ENCODE peak calls at places on chromosomes 13 and 19, in nine cellular contexts. One of them, this sample, is unnamed.

GRCh38 chr13:101382701-101383100 is 33.6 kb downstream of the NALCN start:
- DNase-seq in BJ: no peak
- DNase-seq in HepG2: no peak
- DNase-seq in heart right ventricle: no peak
- DNase-seq in neural progenitor cell: no peak
- DNase-seq in upper lobe of right lung: no peak
- DNase-seq in PC-3: no peak
- DNase-seq in fibroblast of villous mesenchyme: no peak
- DNase-seq in body of pancreas: no peak
- DNase-seq in this sample: no peak

GRCh38 chr19:35291259-35291658 is 702 bp upstream of the MAG start:
- DNase-seq in BJ: no peak
- DNase-seq in body of pancreas: no peak
- DNase-seq in PC-3: no peak
- DNase-seq in fibroblast of villous mesenchyme: no peak
- DNase-seq in neural progenitor cell: no peak
- DNase-seq in heart right ventricle: no peak
- DNase-seq in upper lobe of right lung: no peak
- DNase-seq in HepG2: no peak
- DNase-seq in this sample: no peak

GRCh38 chr13:80862466-80862865 is 521.5 kb upstream of the SPRY2 start:
- DNase-seq in neural progenitor cell: no peak
- DNase-seq in PC-3: no peak
- DNase-seq in heart right ventricle: no peak
- DNase-seq in upper lobe of right lung: no peak
- DNase-seq in BJ: no peak
- DNase-seq in body of pancreas: no peak
- DNase-seq in fibroblast of villous mesenchyme: no peak
- DNase-seq in HepG2: no peak
- DNase-seq in this sample: no peak

GRCh38 chr19:15324791-15325519 is 7.4 kb downstream of the BRD4 start:
- DNase-seq in upper lobe of right lung: peak
- DNase-seq in PC-3: no peak
- DNase-seq in HepG2: no peak
- DNase-seq in neural progenitor cell: peak
- DNase-seq in BJ: no peak
- DNase-seq in fibroblast of villous mesenchyme: no peak
- DNase-seq in heart right ventricle: peak
- DNase-seq in body of pancreas: peak
- DNase-seq in this sample: no peak

GRCh38 chr19:35166100-35167063 is 11.8 kb downstream of the FXYD5 start:
- DNase-seq in PC-3: no peak
- DNase-seq in upper lobe of right lung: peak
- DNase-seq in heart right ventricle: no peak
- DNase-seq in neural progenitor cell: no peak
- DNase-seq in BJ: no peak
- DNase-seq in HepG2: no peak
- DNase-seq in fibroblast of villous mesenchyme: no peak
- DNase-seq in body of pancreas: no peak
- DNase-seq in this sample: no peak

GRCh38 chr19:54262066-54262465 is 5.0 kb upstream of the LILRB5 start:
- DNase-seq in fibroblast of villous mesenchyme: no peak
- DNase-seq in PC-3: no peak
- DNase-seq in BJ: no peak
- DNase-seq in body of pancreas: no peak
- DNase-seq in heart right ventricle: no peak
- DNase-seq in HepG2: no peak
- DNase-seq in upper lobe of right lung: peak
- DNase-seq in neural progenitor cell: no peak
- DNase-seq in this sample: no peak

GRCh38 chr13:102917019-102917418 is 71.2 kb downstream of the ERCC5 start:
- DNase-seq in BJ: no peak
- DNase-seq in neural progenitor cell: no peak
- DNase-seq in body of pancreas: no peak
- DNase-seq in fibroblast of villous mesenchyme: no peak
- DNase-seq in PC-3: no peak
- DNase-seq in heart right ventricle: no peak
- DNase-seq in upper lobe of right lung: no peak
- DNase-seq in HepG2: no peak
- DNase-seq in this sample: no peak

GRCh38 chr13:27449081-27449603 is 1.2 kb downstream of the MTIF3 start:
- DNase-seq in PC-3: peak
- DNase-seq in body of pancreas: no peak
- DNase-seq in neural progenitor cell: no peak
- DNase-seq in upper lobe of right lung: no peak
- DNase-seq in fibroblast of villous mesenchyme: no peak
- DNase-seq in HepG2: no peak
- DNase-seq in BJ: no peak
- DNase-seq in heart right ventricle: no peak
- DNase-seq in this sample: no peak

GRCh38 chr19:45917421-45918091 is 3.0 kb upstream of the NANOS2 start:
- DNase-seq in PC-3: no peak
- DNase-seq in fibroblast of villous mesenchyme: no peak
- DNase-seq in upper lobe of right lung: no peak
- DNase-seq in HepG2: no peak
- DNase-seq in heart right ventricle: no peak
- DNase-seq in BJ: no peak
- DNase-seq in neural progenitor cell: no peak
- DNase-seq in body of pancreas: no peak
- DNase-seq in this sample: no peak

GRCh38 chr19:13215572-13216380 is 65.6 kb downstream of the IER2 start:
- DNase-seq in fibroblast of villous mesenchyme: peak
- DNase-seq in PC-3: peak
- DNase-seq in body of pancreas: no peak
- DNase-seq in HepG2: peak
- DNase-seq in BJ: no peak
- DNase-seq in upper lobe of right lung: no peak
- DNase-seq in heart right ventricle: no peak
- DNase-seq in neural progenitor cell: no peak
- DNase-seq in this sample: no peak

GRCh38 chr13:60509601-60510386 is 112.8 kb downstream of the TDRD3 start:
- DNase-seq in neural progenitor cell: no peak
- DNase-seq in heart right ventricle: no peak
- DNase-seq in BJ: no peak
- DNase-seq in fibroblast of villous mesenchyme: no peak
- DNase-seq in PC-3: peak
- DNase-seq in upper lobe of right lung: no peak
- DNase-seq in HepG2: no peak
- DNase-seq in body of pancreas: no peak
- DNase-seq in this sample: peak

GRCh38 chr19:35545855-35546381 is 492 bp downstream of the TMEM147 start:
- DNase-seq in heart right ventricle: peak
- DNase-seq in body of pancreas: peak
- DNase-seq in PC-3: peak
- DNase-seq in neural progenitor cell: no peak
- DNase-seq in fibroblast of villous mesenchyme: no peak
- DNase-seq in BJ: no peak
- DNase-seq in upper lobe of right lung: peak
- DNase-seq in HepG2: no peak
- DNase-seq in this sample: no peak

GRCh38 chr13:51935326-51936171 is 73.8 kb downstream of the CCDC70 start:
- DNase-seq in heart right ventricle: no peak
- DNase-seq in PC-3: peak
- DNase-seq in fibroblast of villous mesenchyme: peak
- DNase-seq in upper lobe of right lung: no peak
- DNase-seq in BJ: no peak
- DNase-seq in HepG2: no peak
- DNase-seq in neural progenitor cell: peak
- DNase-seq in body of pancreas: peak
- DNase-seq in this sample: no peak

GRCh38 chr19:34364830-34365462 is at the start of gene GPI:
- DNase-seq in heart right ventricle: peak
- DNase-seq in body of pancreas: peak
- DNase-seq in upper lobe of right lung: peak
- DNase-seq in neural progenitor cell: peak
- DNase-seq in HepG2: peak
- DNase-seq in BJ: no peak
- DNase-seq in fibroblast of villous mesenchyme: peak
- DNase-seq in PC-3: peak
- DNase-seq in this sample: no peak

GRCh38 chr13:27341616-27342015 is 71.0 kb downstream of the RASL11A start:
- DNase-seq in body of pancreas: no peak
- DNase-seq in neural progenitor cell: no peak
- DNase-seq in fibroblast of villous mesenchyme: peak
- DNase-seq in BJ: no peak
- DNase-seq in upper lobe of right lung: no peak
- DNase-seq in HepG2: no peak
- DNase-seq in heart right ventricle: no peak
- DNase-seq in PC-3: no peak
- DNase-seq in this sample: no peak

GRCh38 chr19:12195501-12195860 is 32.6 kb downstream of the ZNF136 start:
- DNase-seq in PC-3: no peak
- DNase-seq in neural progenitor cell: no peak
- DNase-seq in heart right ventricle: no peak
- DNase-seq in fibroblast of villous mesenchyme: no peak
- DNase-seq in BJ: no peak
- DNase-seq in body of pancreas: no peak
- DNase-seq in upper lobe of right lung: no peak
- DNase-seq in HepG2: no peak
- DNase-seq in this sample: no peak
- H3K4me3 ChIP-seq in PC-3: no peak
- H3K4me3 ChIP-seq in neural progenitor cell: no peak
- H3K4me3 ChIP-seq in heart right ventricle: peak
- H3K4me3 ChIP-seq in fibroblast of villous mesenchyme: peak
- H3K4me3 ChIP-seq in BJ: peak
- H3K4me3 ChIP-seq in body of pancreas: peak
- H3K4me3 ChIP-seq in upper lobe of right lung: peak
- H3K4me3 ChIP-seq in HepG2: no peak
- H3K4me3 ChIP-seq in this sample: peak

GRCh38 chr13:25237083-25237482 is 50.2 kb downstream of the MTMR6 start:
- DNase-seq in fibroblast of villous mesenchyme: no peak
- DNase-seq in PC-3: no peak
- DNase-seq in heart right ventricle: no peak
- DNase-seq in HepG2: no peak
- DNase-seq in neural progenitor cell: no peak
- DNase-seq in body of pancreas: no peak
- DNase-seq in upper lobe of right lung: no peak
- DNase-seq in BJ: no peak
- DNase-seq in this sample: no peak

GRCh38 chr13:25227690-25228089 is 55.6 kb upstream of the AMER2 start:
- DNase-seq in body of pancreas: no peak
- DNase-seq in HepG2: no peak
- DNase-seq in BJ: no peak
- DNase-seq in PC-3: no peak
- DNase-seq in neural progenitor cell: no peak
- DNase-seq in upper lobe of right lung: no peak
- DNase-seq in heart right ventricle: no peak
- DNase-seq in fibroblast of villous mesenchyme: no peak
- DNase-seq in this sample: no peak

GRCh38 chr13:25233861-25234260 is 53.4 kb downstream of the MTMR6 start:
- DNase-seq in fibroblast of villous mesenchyme: no peak
- DNase-seq in PC-3: no peak
- DNase-seq in heart right ventricle: no peak
- DNase-seq in body of pancreas: no peak
- DNase-seq in BJ: no peak
- DNase-seq in neural progenitor cell: no peak
- DNase-seq in HepG2: no peak
- DNase-seq in upper lobe of right lung: no peak
- DNase-seq in this sample: peak

GRCh38 chr13:25231537-25231936 is 55.8 kb downstream of the MTMR6 start:
- DNase-seq in fibroblast of villous mesenchyme: no peak
- DNase-seq in BJ: no peak
- DNase-seq in upper lobe of right lung: no peak
- DNase-seq in body of pancreas: no peak
- DNase-seq in HepG2: no peak
- DNase-seq in neural progenitor cell: no peak
- DNase-seq in PC-3: no peak
- DNase-seq in heart right ventricle: no peak
- DNase-seq in this sample: no peak

GRCh38 chr13:25232937-25233515 is 54.3 kb downstream of the MTMR6 start:
- DNase-seq in heart right ventricle: no peak
- DNase-seq in neural progenitor cell: peak
- DNase-seq in BJ: no peak
- DNase-seq in PC-3: peak
- DNase-seq in fibroblast of villous mesenchyme: peak
- DNase-seq in HepG2: peak
- DNase-seq in body of pancreas: peak
- DNase-seq in upper lobe of right lung: no peak
- DNase-seq in this sample: peak
- TF ChIP-seq CTCF in heart right ventricle: peak
- TF ChIP-seq CTCF in neural progenitor cell: peak
- TF ChIP-seq CTCF in BJ: peak
- TF ChIP-seq CTCF in PC-3: peak
- TF ChIP-seq CTCF in fibroblast of villous mesenchyme: peak
- TF ChIP-seq CTCF in HepG2: peak
- TF ChIP-seq CTCF in body of pancreas: no peak
- TF ChIP-seq CTCF in upper lobe of right lung: peak
- TF ChIP-seq CTCF in this sample: peak

DNA sequence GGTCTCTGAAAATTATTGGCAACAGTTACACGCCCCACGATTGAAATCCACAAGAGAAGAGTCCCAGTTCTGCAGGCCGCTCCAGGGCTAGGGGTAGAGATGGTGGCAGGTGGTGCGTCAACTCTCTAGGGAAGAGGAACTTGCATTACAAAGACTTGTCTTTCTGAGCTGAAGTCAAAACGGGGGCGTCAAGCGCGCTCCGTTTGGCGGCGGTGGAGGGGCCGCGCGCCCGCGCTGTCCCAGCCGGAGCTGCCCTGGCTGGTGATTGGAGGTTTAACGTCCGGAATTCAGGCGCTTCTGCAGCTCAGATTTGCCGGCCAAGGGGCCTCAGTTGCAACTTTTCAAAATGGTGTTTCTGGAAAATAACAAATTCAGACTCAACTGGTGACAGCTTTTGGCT is 38.9 kb downstream of the SOX1 start:
- DNase-seq in upper lobe of right lung: no peak
- DNase-seq in fibroblast of villous mesenchyme: no peak
- DNase-seq in HepG2: no peak
- DNase-seq in body of pancreas: no peak
- DNase-seq in PC-3: no peak
- DNase-seq in neural progenitor cell: peak
- DNase-seq in heart right ventricle: no peak
- DNase-seq in BJ: no peak
- DNase-seq in this sample: no peak
- H3K4me3 ChIP-seq in upper lobe of right lung: no peak
- H3K4me3 ChIP-seq in fibroblast of villous mesenchyme: no peak
- H3K4me3 ChIP-seq in HepG2: no peak
- H3K4me3 ChIP-seq in body of pancreas: no peak
- H3K4me3 ChIP-seq in PC-3: no peak
- H3K4me3 ChIP-seq in neural progenitor cell: peak
- H3K4me3 ChIP-seq in heart right ventricle: no peak
- H3K4me3 ChIP-seq in BJ: no peak
- H3K4me3 ChIP-seq in this sample: no peak

GRCh38 chr13:77337159-77337558 is 10.3 kb upstream of the MYCBP2 start:
- DNase-seq in HepG2: no peak
- DNase-seq in neural progenitor cell: no peak
- DNase-seq in fibroblast of villous mesenchyme: no peak
- DNase-seq in PC-3: no peak
- DNase-seq in heart right ventricle: no peak
- DNase-seq in BJ: no peak
- DNase-seq in body of pancreas: no peak
- DNase-seq in upper lobe of right lung: no peak
- DNase-seq in this sample: no peak
- TF ChIP-seq CTCF in HepG2: peak
- TF ChIP-seq CTCF in neural progenitor cell: no peak
- TF ChIP-seq CTCF in fibroblast of villous mesenchyme: no peak
- TF ChIP-seq CTCF in PC-3: no peak
- TF ChIP-seq CTCF in heart right ventricle: no peak
- TF ChIP-seq CTCF in BJ: no peak
- TF ChIP-seq CTCF in body of pancreas: no peak
- TF ChIP-seq CTCF in upper lobe of right lung: no peak
- TF ChIP-seq CTCF in this sample: no peak

This sample was measured in LNCaP clone FGC.